ENCODE peak calls at places on chromosome 13, in eight cellular contexts. K is GM13976; Z is glutamatergic neuron; C is uterus; D is prostate gland; T is astrocyte; F is CD8-positive, alpha-beta T cell; H is GM10248. X is an unnamed sample.

GRCh38 chr13:110716235-110716505 is 2.7 kb downstream of the ING1 start:
- DNase-seq in K (no peak), Z (peak; percentile 57), C (peak; percentile 56), D (peak; percentile 24), T (no peak), F (no peak), H (no peak), X (no peak)

GRCh38 chr13:98919566-98919965 is 58.3 kb downstream of the DOCK9 start:
- DNase-seq in K (no peak), Z (no peak), C (no peak), D (no peak), T (peak; percentile 23), F (no peak), H (no peak), X (no peak)

GRCh38 chr13:41995946-41996345 is 35.0 kb upstream of the VWA8 start:
- DNase-seq in K (peak; percentile 23), Z (no peak), C (no peak), D (no peak), T (peak; percentile 89), F (no peak), H (peak; percentile 21), X (no peak)

GRCh38 chr13:67052550-67053237 is 177.4 kb downstream of the PCDH9 start:
- DNase-seq in K (no peak), Z (no peak), C (no peak), D (no peak), T (no peak), F (no peak), H (no peak), X (no peak)

GRCh38 chr13:114212096-114212495 is 22.6 kb upstream of the CDC16 start:
- DNase-seq in K (no peak), Z (no peak), C (no peak), D (no peak), T (peak; percentile 48), F (no peak), H (no peak), X (no peak)

GRCh38 chr13:59960683-59961082 is 203.0 kb downstream of the DIAPH3 start:
- DNase-seq in K (no peak), Z (no peak), C (no peak), D (no peak), T (no peak), F (no peak), H (no peak), X (no peak)

GRCh38 chr13:111656439-111656838 is 336.0 kb downstream of the TEX29 start:
- DNase-seq in K (no peak), Z (no peak), C (no peak), D (no peak), T (no peak), F (no peak), H (no peak), X (no peak)

GRCh38 chr13:33629610-33630009 is 188.3 kb upstream of the RFC3 start:
- DNase-seq in K (no peak), Z (no peak), C (no peak), D (no peak), T (no peak), F (no peak), H (no peak), X (no peak)

GRCh38 chr13:102726430-102726829 is 31.6 kb upstream of the METTL21C start:
- DNase-seq in K (no peak), Z (no peak), C (no peak), D (no peak), T (no peak), F (no peak), H (no peak), X (no peak)

GRCh38 chr13:95615539-95615938 is 29.0 kb downstream of the DZIP1 start:
- DNase-seq in K (no peak), Z (no peak), C (no peak), D (no peak), T (no peak), F (no peak), H (no peak), X (no peak)

GRCh38 chr13:75353786-75354193 is 128.2 kb downstream of the TBC1D4 start:
- DNase-seq in K (no peak), Z (no peak), C (no peak), D (no peak), T (peak; percentile 75), F (no peak), H (no peak), X (no peak)

GRCh38 chr13:109646423-109646822 is 140.0 kb downstream of the IRS2 start:
- DNase-seq in K (no peak), Z (no peak), C (no peak), D (no peak), T (no peak), F (no peak), H (peak; percentile 22), X (no peak)

GRCh38 chr13:49217962-49218492 is 2.1 kb upstream of the MLNR start:
- DNase-seq in K (no peak), Z (no peak), C (no peak), D (no peak), T (no peak), F (no peak), H (no peak), X (no peak)

GRCh38 chr13:32587014-32587773 is 942 bp downstream of the PDS5B start:
- DNase-seq in K (peak; percentile 72), Z (peak; percentile 76), C (peak; percentile 70), D (peak; percentile 79), T (peak; percentile 59), F (peak; percentile 17), H (peak; percentile 72), X (peak; percentile 53)

GRCh38 chr13:84902243-84902642 is 897.0 kb downstream of the SLITRK6 start:
- DNase-seq in K (no peak), Z (no peak), C (no peak), D (no peak), T (no peak), F (no peak), H (no peak), X (no peak)

DNA sequence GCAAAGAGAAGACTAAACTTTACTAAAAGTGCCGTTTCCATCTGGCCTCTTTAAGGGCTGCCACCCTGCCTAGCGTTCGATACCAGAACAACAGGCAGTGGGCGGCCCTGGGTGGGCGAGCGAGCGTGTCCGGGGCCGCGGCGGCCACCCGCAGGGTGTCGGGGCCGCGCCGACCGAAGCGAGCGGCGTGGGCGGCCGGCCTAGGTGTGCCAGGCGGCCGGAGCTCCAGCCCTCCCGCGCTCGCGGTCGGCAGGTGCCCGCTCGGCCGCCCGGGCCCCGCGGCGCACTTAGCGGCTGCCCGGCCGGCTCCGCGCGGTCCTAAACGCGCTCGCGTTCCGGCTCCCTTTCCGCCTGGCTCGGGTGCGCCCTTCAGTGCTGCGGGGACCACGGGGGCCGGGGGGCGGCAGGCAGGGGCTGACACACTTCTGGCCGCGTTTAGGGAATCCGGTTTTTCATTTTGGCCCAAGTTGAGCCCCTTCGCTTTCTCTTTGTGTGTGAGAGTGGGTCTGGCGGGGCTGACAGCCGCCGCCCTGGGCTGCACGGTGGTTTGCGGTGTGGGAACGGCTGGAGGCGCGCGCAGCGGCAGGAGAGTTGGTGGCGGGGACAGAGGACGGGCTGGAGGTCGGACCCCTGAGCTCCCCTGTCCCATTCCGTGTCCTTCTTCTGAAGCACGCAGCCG is 2.9 kb downstream of the FGF9 start:
- DNase-seq in K (peak; percentile 76), Z (peak; percentile 75), C (no peak), D (no peak), T (no peak), F (no peak), H (peak; percentile 71), X (peak; percentile 43)
- TF ChIP-seq CTCF in K (no peak), Z (peak; percentile 36), C (no peak), D (no peak), T (no peak), F (peak; percentile 21), H (no peak), X (peak; percentile 38)

DNA sequence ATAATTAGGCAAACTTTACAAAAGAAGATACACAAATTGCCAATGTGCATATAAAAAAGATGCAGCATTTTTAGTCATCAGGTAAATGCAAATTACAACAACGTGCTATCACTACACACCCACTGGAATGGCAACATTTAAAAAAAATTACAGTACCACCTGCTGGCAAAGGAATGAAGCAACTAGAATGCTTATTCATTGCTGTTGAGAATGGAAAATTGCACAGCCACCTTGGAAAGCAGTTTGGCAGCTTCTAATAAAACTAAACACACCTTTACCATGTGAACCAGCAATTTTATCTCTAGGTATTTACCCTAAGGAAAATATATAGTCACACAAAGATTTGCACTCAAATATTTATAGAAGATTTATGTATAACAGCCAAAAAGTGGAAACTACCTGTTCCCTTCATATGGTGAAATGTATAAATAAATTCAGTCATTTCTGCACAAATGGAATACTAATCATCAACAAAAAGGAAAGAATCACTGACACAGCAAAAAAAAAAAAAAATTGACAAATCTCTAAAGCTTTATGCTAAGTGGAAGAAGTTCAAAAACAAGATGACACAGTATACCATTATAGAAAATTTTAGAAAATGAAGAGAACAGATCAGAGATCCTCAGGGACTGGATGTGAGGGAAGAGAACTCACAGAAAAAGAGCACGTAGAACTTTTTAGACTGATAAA is 30.3 kb downstream of the OXGR1 start:
- DNase-seq in K (no peak), Z (no peak), C (no peak), D (no peak), T (no peak), F (no peak), H (no peak), X (no peak)
- TF ChIP-seq CTCF in K (no peak), Z (no peak), C (no peak), D (no peak), T (no peak), F (no peak), H (no peak), X (no peak)

DNA sequence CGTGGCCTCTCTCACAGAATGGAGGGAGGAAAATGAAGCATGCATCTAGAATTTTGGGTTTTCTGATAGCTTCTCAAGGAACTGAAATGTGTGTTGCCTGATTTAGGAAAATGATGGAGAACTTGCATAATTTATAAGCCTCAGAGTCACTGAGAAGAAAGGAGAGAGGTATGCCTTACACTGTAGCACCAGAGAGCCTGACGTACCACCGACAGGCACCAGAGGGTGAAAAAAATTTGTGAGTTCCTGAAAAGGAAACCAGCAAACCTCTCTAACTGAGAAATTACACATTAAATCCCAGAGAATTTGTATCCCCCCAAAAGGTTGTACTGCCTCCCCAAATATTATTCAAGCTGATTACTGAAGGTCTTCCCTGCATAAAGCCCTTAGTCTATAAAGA is 915.3 kb upstream of the SLITRK6 start:
- DNase-seq in K (no peak), Z (no peak), C (no peak), D (no peak), T (no peak), F (no peak), H (no peak), X (no peak)
- TF ChIP-seq CTCF in K (no peak), Z (no peak), C (no peak), D (no peak), T (no peak), F (no peak), H (no peak), X (no peak)

GRCh38 chr13:97586941-97587340 is 153.0 kb downstream of the RAP2A start:
- DNase-seq in K (no peak), Z (no peak), C (no peak), D (no peak), T (no peak), F (no peak), H (no peak), X (no peak)

GRCh38 chr13:97583884-97584497 is 150.0 kb downstream of the RAP2A start:
- DNase-seq in K (no peak), Z (no peak), C (no peak), D (no peak), T (no peak), F (no peak), H (no peak), X (no peak)

DNA sequence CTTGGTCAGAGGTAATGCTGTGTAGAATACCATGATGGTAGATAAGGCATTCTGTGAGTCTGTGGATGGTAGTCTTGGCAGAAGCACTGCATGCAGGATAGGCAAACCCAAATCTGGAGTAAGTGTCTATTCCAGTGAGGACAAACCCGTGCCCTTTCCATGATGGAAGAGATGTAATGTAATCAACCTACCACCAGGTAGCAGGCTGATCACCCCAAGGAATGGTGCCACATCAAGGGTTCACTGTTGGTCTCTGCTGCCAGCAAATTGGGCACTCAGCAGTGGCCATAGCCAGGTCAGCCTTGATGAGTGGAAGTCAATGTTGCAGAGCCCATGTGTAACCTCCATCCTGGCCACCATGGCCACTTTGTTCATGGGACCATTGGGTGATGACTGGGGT is 155.0 kb downstream of the RAP2A start:
- DNase-seq in K (no peak), Z (no peak), C (no peak), D (no peak), T (no peak), F (no peak), H (no peak), X (no peak)
- TF ChIP-seq CTCF in K (no peak), Z (no peak), C (no peak), D (no peak), T (no peak), F (no peak), H (no peak), X (no peak)

X was measured in progenitor cell of endocrine pancreas.